ENCODE peak calls at places on chromosomes 5 and 9, in five cellular contexts. Y is epithelial cell of prostate; J is CD4-positive, alpha-beta T cell; V is H1; M is adipocyte. T is an unnamed sample.

GRCh38 chr5:138336952-138337684 is 948 bp upstream of the FAM53C start:
- DNase-seq in Y (no peak), J (no peak), V (no peak), M (peak), T (peak)

GRCh38 chr5:32331217-32331926 is 18.6 kb upstream of the MTMR12 start:
- DNase-seq in Y (peak), J (no peak), V (no peak), M (no peak), T (no peak)

GRCh38 chr9:123655681-123656423 is 274.1 kb downstream of the DENND1A start:
- DNase-seq in Y (no peak), J (no peak), V (no peak), M (no peak), T (no peak)

GRCh38 chr5:132500931-132501628 is 10.5 kb upstream of the IRF1 start:
- DNase-seq in Y (no peak), J (peak), V (no peak), M (peak), T (peak)

GRCh38 chr5:82405618-82406199 is 127.6 kb upstream of the RPS23 start:
- DNase-seq in Y (peak), J (no peak), V (no peak), M (peak), T (no peak)

GRCh38 chr5:111997308-111998159 is 240.5 kb upstream of the NREP start:
- DNase-seq in Y (peak), J (no peak), V (no peak), M (peak), T (no peak)

GRCh38 chr9:33797837-33798236 is 2.5 kb downstream of the PRSS3 start:
- DNase-seq in Y (no peak), J (no peak), V (no peak), M (no peak), T (no peak)

GRCh38 chr9:96853711-96854072 is 622 bp downstream of the ZNF782 start:
- DNase-seq in Y (no peak), J (no peak), V (no peak), M (no peak), T (peak)

GRCh38 chr5:143889986-143890385 is 78.0 kb downstream of the HMHB1 start:
- DNase-seq in Y (peak), J (no peak), V (no peak), M (peak), T (no peak)

GRCh38 chr5:121108725-121109124 is 644.6 kb downstream of the PRR16 start:
- DNase-seq in Y (no peak), J (no peak), V (peak), M (no peak), T (no peak)

GRCh38 chr9:72839140-72839539 is 113.7 kb downstream of the ALDH1A1 start:
- DNase-seq in Y (no peak), J (no peak), V (no peak), M (peak), T (no peak)

GRCh38 chr9:68967800-68968199 is 46.1 kb downstream of the PRKACG start:
- DNase-seq in Y (no peak), J (no peak), V (no peak), M (no peak), T (no peak)

GRCh38 chr9:36163049-36163839 is 5.9 kb upstream of the CCIN start:
- DNase-seq in Y (no peak), J (no peak), V (peak), M (peak), T (no peak)

GRCh38 chr5:140341591-140341990 is 4.8 kb downstream of the HBEGF start:
- DNase-seq in Y (no peak), J (no peak), V (no peak), M (no peak), T (no peak)

GRCh38 chr5:127053049-127053448 is 20.3 kb downstream of the C5orf63 start:
- DNase-seq in Y (no peak), J (no peak), V (no peak), M (no peak), T (no peak)

GRCh38 chr9:95132406-95133350 is 184.8 kb downstream of the FANCC start:
- DNase-seq in Y (no peak), J (no peak), V (no peak), M (peak), T (no peak)

GRCh38 chr5:37448941-37449340 is 69.8 kb downstream of the WDR70 start:
- DNase-seq in Y (no peak), J (no peak), V (no peak), M (peak), T (no peak)

GRCh38 chr5:1356873-1357787 is 12.2 kb upstream of the CLPTM1L start:
- DNase-seq in Y (no peak), J (no peak), V (no peak), M (no peak), T (no peak)

GRCh38 chr5:153476767-153477166 is 13.7 kb upstream of the GRIA1 start:
- DNase-seq in Y (peak), J (no peak), V (no peak), M (peak), T (no peak)

GRCh38 chr5:136064510-136064909 is 35.7 kb downstream of the TGFBI start:
- DNase-seq in Y (no peak), J (no peak), V (no peak), M (no peak), T (no peak)

GRCh38 chr5:1133510-1134255 is 21.8 kb upstream of the SLC12A7 start:
- DNase-seq in Y (no peak), J (no peak), V (no peak), M (no peak), T (no peak)

GRCh38 chr5:60196382-60197113 is 303.0 kb upstream of the PDE4D start:
- DNase-seq in Y (peak), J (no peak), V (no peak), M (peak), T (no peak)

GRCh38 chr9:27395484-27395921 is 98.6 kb upstream of the EQTN start:
- DNase-seq in Y (peak), J (no peak), V (peak), M (no peak), T (no peak)

GRCh38 chr9:104991144-104991953 is 63.4 kb upstream of the ABCA1 start:
- DNase-seq in Y (no peak), J (peak), V (no peak), M (peak), T (peak)

GRCh38 chr9:72193478-72193881 is 44.2 kb downstream of the GDA start:
- DNase-seq in Y (no peak), J (no peak), V (no peak), M (no peak), T (no peak)

GRCh38 chr5:177438468-177438867 is 8.1 kb upstream of the PRR7 start:
- DNase-seq in Y (no peak), J (no peak), V (no peak), M (no peak), T (no peak)

GRCh38 chr9:18037981-18038380 is 436.0 kb upstream of the ADAMTSL1 start:
- DNase-seq in Y (no peak), J (no peak), V (no peak), M (no peak), T (no peak)